ENCODE peak calls at places on chromosomes 13 and 19, in five cellular contexts. One of them, this sample, is unnamed. For H3K4me1, the result is how much of the 10 kb centered on the place peaks cover.

GRCh38 chr19:1035998-1036621 is 3.8 kb upstream of the ABCA7 start:
- DNase-seq in pancreas: no peak
- DNase-seq in lung: no peak
- DNase-seq in H9: no peak
- DNase-seq in body of pancreas: no peak
- DNase-seq in this sample: no peak

GRCh38 chr19:4976412-4977298 is 7.7 kb downstream of the KDM4B start:
- DNase-seq in lung: peak
- DNase-seq in pancreas: no peak
- DNase-seq in H9: peak
- DNase-seq in body of pancreas: peak
- DNase-seq in this sample: peak

GRCh38 chr13:40536443-40537113 is 129.9 kb downstream of the FOXO1 start:
- DNase-seq in H9: no peak
- DNase-seq in body of pancreas: peak
- DNase-seq in pancreas: peak
- DNase-seq in lung: no peak
- DNase-seq in this sample: no peak

GRCh38 chr13:42048625-42049453 is at the start of gene DGKH:
- DNase-seq in pancreas: peak
- DNase-seq in H9: peak
- DNase-seq in body of pancreas: peak
- DNase-seq in lung: peak
- DNase-seq in this sample: peak

GRCh38 chr13:46622918-46623256 is 69.9 kb downstream of the LRCH1 start:
- DNase-seq in pancreas: no peak
- DNase-seq in lung: no peak
- DNase-seq in body of pancreas: peak
- DNase-seq in H9: no peak
- DNase-seq in this sample: peak

GRCh38 chr13:100589178-100589725 is 663 bp upstream of the GGACT start:
- DNase-seq in pancreas: no peak
- DNase-seq in H9: no peak
- DNase-seq in body of pancreas: no peak
- DNase-seq in lung: no peak
- DNase-seq in this sample: no peak

GRCh38 chr13:103004790-103005307 is 61.4 kb downstream of the SLC10A2 start:
- DNase-seq in pancreas: no peak
- DNase-seq in body of pancreas: no peak
- DNase-seq in H9: no peak
- DNase-seq in lung: no peak
- DNase-seq in this sample: no peak

GRCh38 chr13:26601669-26602068 is 44.2 kb downstream of the WASF3 start:
- DNase-seq in body of pancreas: no peak
- DNase-seq in H9: no peak
- DNase-seq in lung: no peak
- DNase-seq in pancreas: no peak
- DNase-seq in this sample: no peak

GRCh38 chr19:48745208-48745995 is 1.3 kb downstream of the IZUMO1 start:
- DNase-seq in pancreas: peak
- DNase-seq in lung: peak
- DNase-seq in body of pancreas: peak
- DNase-seq in H9: peak
- DNase-seq in this sample: peak

GRCh38 chr19:33755314-33756020 is 41.2 kb upstream of the KCTD15 start:
- DNase-seq in pancreas: no peak
- DNase-seq in lung: no peak
- DNase-seq in H9: no peak
- DNase-seq in body of pancreas: no peak
- DNase-seq in this sample: no peak

GRCh38 chr13:97844151-97844550 is 109.3 kb upstream of the IPO5 start:
- DNase-seq in H9: no peak
- DNase-seq in pancreas: no peak
- DNase-seq in body of pancreas: no peak
- DNase-seq in lung: no peak
- DNase-seq in this sample: no peak

GRCh38 chr13:35771898-35772297 is 295.4 kb upstream of the MAB21L1 start:
- DNase-seq in H9: no peak
- DNase-seq in lung: no peak
- DNase-seq in body of pancreas: no peak
- DNase-seq in pancreas: no peak
- DNase-seq in this sample: no peak

GRCh38 chr19:56367829-56368711 is 25.3 kb downstream of the ZNF582 start:
- DNase-seq in H9: peak
- DNase-seq in body of pancreas: peak
- DNase-seq in pancreas: peak
- DNase-seq in lung: peak
- DNase-seq in this sample: peak

GRCh38 chr13:63554157-63554556 is 2138.5 kb upstream of the PCDH20 start:
- DNase-seq in lung: no peak
- DNase-seq in H9: no peak
- DNase-seq in body of pancreas: no peak
- DNase-seq in pancreas: no peak
- DNase-seq in this sample: no peak

GRCh38 chr13:23707674-23708073 is 137.5 kb downstream of the TNFRSF19 start:
- DNase-seq in body of pancreas: no peak
- DNase-seq in lung: no peak
- DNase-seq in pancreas: no peak
- DNase-seq in H9: no peak
- DNase-seq in this sample: no peak

GRCh38 chr13:67353891-67354459 is 123.8 kb upstream of the PCDH9 start:
- DNase-seq in body of pancreas: no peak
- DNase-seq in pancreas: no peak
- DNase-seq in lung: no peak
- DNase-seq in H9: no peak
- DNase-seq in this sample: no peak

GRCh38 chr13:110317496-110318195 is 10.6 kb downstream of the COL4A2 start:
- DNase-seq in pancreas: no peak
- DNase-seq in H9: peak
- DNase-seq in lung: no peak
- DNase-seq in body of pancreas: no peak
- DNase-seq in this sample: no peak
- TF ChIP-seq CTCF in pancreas: no peak
- TF ChIP-seq CTCF in H9: no peak
- TF ChIP-seq CTCF in lung: no peak
- TF ChIP-seq CTCF in body of pancreas: no peak
- TF ChIP-seq CTCF in this sample: no peak

DNA sequence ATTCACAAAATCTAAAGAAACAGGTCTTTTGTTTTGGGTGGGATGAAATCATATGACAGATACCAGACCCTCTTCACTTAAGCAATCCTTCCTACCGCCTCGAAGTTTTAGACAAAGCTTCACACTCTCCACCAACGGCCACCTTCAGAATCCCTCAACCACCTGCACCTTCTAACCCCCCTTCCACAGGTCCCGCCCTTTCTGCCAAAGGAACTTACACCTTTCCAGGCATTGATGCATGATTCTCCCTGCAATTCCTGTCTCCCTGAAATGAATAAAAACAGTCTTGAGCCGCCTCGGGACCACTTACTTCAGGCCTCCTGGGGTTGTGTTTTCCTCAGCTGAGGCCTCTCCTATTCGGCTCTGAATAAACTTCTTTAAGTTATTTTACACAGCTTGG is 869 bp downstream of the ZNF433 start:
- DNase-seq in H9: no peak
- DNase-seq in pancreas: no peak
- DNase-seq in lung: no peak
- DNase-seq in body of pancreas: peak
- DNase-seq in this sample: no peak
- H3K27ac ChIP-seq in H9: no peak
- H3K27ac ChIP-seq in pancreas: peak
- H3K27ac ChIP-seq in lung: no peak
- H3K27ac ChIP-seq in body of pancreas: peak
- H3K27ac ChIP-seq in this sample: peak

GRCh38 chr19:13016245-13016627 is 21.0 kb downstream of the NFIX start:
- DNase-seq in H9: no peak
- DNase-seq in lung: no peak
- DNase-seq in pancreas: no peak
- DNase-seq in body of pancreas: no peak
- DNase-seq in this sample: no peak

GRCh38 chr19:13014101-13014920 is 19.0 kb downstream of the NFIX start:
- DNase-seq in pancreas: no peak
- DNase-seq in lung: no peak
- DNase-seq in H9: peak
- DNase-seq in body of pancreas: no peak
- DNase-seq in this sample: no peak

GRCh38 chr19:13016628-13017305 is 21.5 kb downstream of the NFIX start:
- DNase-seq in lung: no peak
- DNase-seq in body of pancreas: no peak
- DNase-seq in H9: no peak
- DNase-seq in pancreas: no peak
- DNase-seq in this sample: no peak

GRCh38 chr19:13014921-13015280 is 19.6 kb downstream of the NFIX start:
- DNase-seq in lung: no peak
- DNase-seq in H9: no peak
- DNase-seq in pancreas: no peak
- DNase-seq in body of pancreas: no peak
- DNase-seq in this sample: no peak

DNA sequence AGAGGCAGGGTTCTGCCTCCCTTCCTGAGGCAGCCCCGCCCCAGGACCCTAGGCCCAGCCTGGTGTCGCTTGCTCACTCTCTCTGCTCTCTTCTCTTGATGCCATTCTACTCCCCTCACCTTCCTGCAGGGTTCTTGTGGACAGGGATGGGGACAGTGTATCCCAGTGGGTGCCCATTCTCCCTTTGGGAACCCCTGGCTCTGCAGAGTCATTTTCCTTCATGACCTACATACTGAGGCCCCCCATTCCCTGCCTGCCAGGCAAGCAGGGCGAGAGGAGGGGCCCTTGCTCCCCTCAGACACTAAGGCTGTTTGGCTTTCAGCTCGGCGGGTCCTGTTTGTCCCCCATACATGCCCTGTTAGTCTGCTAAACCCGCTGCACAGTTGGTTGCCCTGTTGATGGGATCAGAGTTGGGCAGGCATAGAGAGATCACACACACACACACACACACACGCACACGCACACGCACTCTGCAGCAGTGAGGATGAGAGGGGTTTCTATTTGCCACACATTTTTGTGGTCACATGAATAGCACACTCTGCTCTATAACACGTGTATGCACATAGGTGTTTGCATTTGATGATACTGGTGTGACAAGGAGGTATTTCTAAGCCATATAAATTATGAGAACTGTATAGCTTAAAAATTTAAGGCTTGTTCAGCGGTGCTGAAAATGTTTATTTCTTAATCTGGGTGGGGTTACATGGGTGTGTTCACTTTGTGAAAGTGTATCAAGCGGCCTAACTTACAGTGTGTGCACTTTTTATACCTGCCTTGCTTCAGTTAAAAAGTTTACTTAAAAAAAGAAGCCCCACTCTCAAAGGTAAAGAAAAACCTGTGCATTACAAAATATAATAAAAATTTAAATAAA is 20.3 kb downstream of the NFIX start:
- DNase-seq in body of pancreas: no peak
- DNase-seq in lung: no peak
- DNase-seq in pancreas: no peak
- DNase-seq in H9: peak
- DNase-seq in this sample: no peak
- H3K4me1 ChIP-seq in body of pancreas: under half
- H3K4me1 ChIP-seq in lung: under half
- H3K4me1 ChIP-seq in pancreas: under half
- H3K4me1 ChIP-seq in H9: under half
- H3K4me1 ChIP-seq in this sample: half or more

DNA sequence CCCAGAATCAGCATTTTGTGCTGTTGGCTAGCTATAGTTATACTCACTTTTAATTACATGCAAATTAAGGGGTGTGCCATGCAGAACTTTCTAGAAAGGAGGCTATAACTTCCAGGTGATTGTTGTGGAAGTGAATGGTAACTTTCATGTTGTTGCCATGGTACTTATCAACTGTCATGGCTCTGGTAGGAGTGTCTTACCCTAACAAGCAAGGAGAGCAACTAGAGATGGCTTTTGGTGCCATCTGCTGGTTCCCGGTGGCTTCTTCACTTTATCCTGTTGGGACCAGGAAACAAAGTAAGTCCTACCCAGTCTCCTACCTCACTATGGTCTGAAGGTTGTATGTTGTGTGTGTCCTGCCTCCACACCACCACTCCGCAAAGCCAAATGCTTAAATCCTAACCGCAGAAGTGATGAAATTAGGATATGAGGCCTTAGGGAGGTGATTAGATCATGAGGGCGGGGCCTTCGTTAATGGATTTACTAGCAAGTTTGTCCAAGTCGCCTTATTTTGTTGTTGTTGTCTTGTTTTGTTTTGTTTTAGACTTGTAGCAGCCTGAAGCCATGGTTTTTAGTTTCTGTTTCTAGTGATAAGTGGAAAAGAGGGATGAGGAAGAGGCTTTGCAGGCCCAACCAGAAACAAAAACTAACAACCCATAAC is 22.6 kb downstream of the FBXL12 start:
- DNase-seq in body of pancreas: peak
- DNase-seq in lung: peak
- DNase-seq in pancreas: peak
- DNase-seq in H9: peak
- DNase-seq in this sample: peak
- TF ChIP-seq CTCF in body of pancreas: peak
- TF ChIP-seq CTCF in lung: peak
- TF ChIP-seq CTCF in pancreas: peak
- TF ChIP-seq CTCF in H9: peak
- TF ChIP-seq CTCF in this sample: peak

GRCh38 chr13:111573362-111573761 is 252.9 kb downstream of the TEX29 start:
- DNase-seq in body of pancreas: no peak
- DNase-seq in pancreas: no peak
- DNase-seq in H9: no peak
- DNase-seq in lung: no peak
- DNase-seq in this sample: no peak
- H3K27ac ChIP-seq in body of pancreas: no peak
- H3K27ac ChIP-seq in pancreas: no peak
- H3K27ac ChIP-seq in H9: no peak
- H3K27ac ChIP-seq in lung: no peak
- H3K27ac ChIP-seq in this sample: no peak

GRCh38 chr19:44748426-44749254 is at the start of gene BCL3:
- DNase-seq in pancreas: peak
- DNase-seq in H9: no peak
- DNase-seq in lung: peak
- DNase-seq in body of pancreas: peak
- DNase-seq in this sample: peak
- H3K4me1 ChIP-seq in pancreas: under half
- H3K4me1 ChIP-seq in H9: under half
- H3K4me1 ChIP-seq in lung: under half
- H3K4me1 ChIP-seq in body of pancreas: half or more
- H3K4me1 ChIP-seq in this sample: under half

GRCh38 chr19:9431475-9431874 is 3.9 kb downstream of the ZNF266 start:
- DNase-seq in lung: no peak
- DNase-seq in H9: peak
- DNase-seq in pancreas: no peak
- DNase-seq in body of pancreas: peak
- DNase-seq in this sample: peak
- TF ChIP-seq CTCF in lung: no peak
- TF ChIP-seq CTCF in H9: peak
- TF ChIP-seq CTCF in pancreas: no peak
- TF ChIP-seq CTCF in body of pancreas: no peak
- TF ChIP-seq CTCF in this sample: no peak

This sample was measured in testis.